ENCODE peak calls at places on chromosomes 12 and 14, in four cellular contexts. One of them, this sample, is unnamed.

GRCh38 chr14:61119006-61119405 is 138.0 kb downstream of the SLC38A6 start:
- DNase-seq in GM10248: no peak
- DNase-seq in H1: no peak
- DNase-seq in HFFc6: no peak
- DNase-seq in this sample: no peak

GRCh38 chr14:68694516-68695235 is 98.2 kb downstream of the ZFP36L1 start:
- DNase-seq in GM10248: no peak
- DNase-seq in H1: no peak
- DNase-seq in HFFc6: no peak
- DNase-seq in this sample: peak

GRCh38 chr12:108638997-108639822 is 5.5 kb upstream of the SELPLG start:
- DNase-seq in GM10248: no peak
- DNase-seq in H1: no peak
- DNase-seq in HFFc6: no peak
- DNase-seq in this sample: no peak

GRCh38 chr12:112107728-112108447 is 695 bp downstream of the NAA25 start:
- DNase-seq in GM10248: no peak
- DNase-seq in H1: no peak
- DNase-seq in HFFc6: no peak
- DNase-seq in this sample: peak

GRCh38 chr14:99363051-99363450 is 91.1 kb upstream of the BCL11B start:
- DNase-seq in GM10248: no peak
- DNase-seq in H1: no peak
- DNase-seq in HFFc6: no peak
- DNase-seq in this sample: no peak

GRCh38 chr12:105235747-105236476 is at the start of gene APPL2:
- DNase-seq in GM10248: peak
- DNase-seq in H1: no peak
- DNase-seq in HFFc6: peak
- DNase-seq in this sample: peak

GRCh38 chr12:54413284-54414190 is 5.5 kb downstream of the ITGA5 start:
- DNase-seq in GM10248: peak
- DNase-seq in H1: no peak
- DNase-seq in HFFc6: peak
- DNase-seq in this sample: no peak

GRCh38 chr14:89444044-89444443 is 27.0 kb upstream of the FOXN3 start:
- DNase-seq in GM10248: peak
- DNase-seq in H1: no peak
- DNase-seq in HFFc6: no peak
- DNase-seq in this sample: peak

GRCh38 chr12:115452751-115453281 is 768.8 kb upstream of the TBX3 start:
- DNase-seq in GM10248: no peak
- DNase-seq in H1: no peak
- DNase-seq in HFFc6: no peak
- DNase-seq in this sample: no peak

GRCh38 chr12:52082988-52083637 is 3.6 kb downstream of the SMIM41 start:
- DNase-seq in GM10248: peak
- DNase-seq in H1: no peak
- DNase-seq in HFFc6: peak
- DNase-seq in this sample: peak

GRCh38 chr12:6376079-6376941 is 947 bp upstream of the SCNN1A start:
- DNase-seq in GM10248: no peak
- DNase-seq in H1: peak
- DNase-seq in HFFc6: peak
- DNase-seq in this sample: peak

GRCh38 chr14:101875726-101876268 is 88.6 kb upstream of the DYNC1H1 start:
- DNase-seq in GM10248: no peak
- DNase-seq in H1: no peak
- DNase-seq in HFFc6: no peak
- DNase-seq in this sample: peak

GRCh38 chr14:25102788-25103187 is 52.8 kb upstream of the STXBP6 start:
- DNase-seq in GM10248: no peak
- DNase-seq in H1: no peak
- DNase-seq in HFFc6: no peak
- DNase-seq in this sample: no peak

GRCh38 chr12:3603576-3603975 is 112.6 kb downstream of the PRMT8 start:
- DNase-seq in GM10248: no peak
- DNase-seq in H1: no peak
- DNase-seq in HFFc6: no peak
- DNase-seq in this sample: no peak

GRCh38 chr14:87869619-87870583 is 123.1 kb downstream of the GALC start:
- DNase-seq in GM10248: peak
- DNase-seq in H1: no peak
- DNase-seq in HFFc6: peak
- DNase-seq in this sample: peak

GRCh38 chr12:3177778-3178435 is 100.7 kb downstream of the TSPAN9 start:
- DNase-seq in GM10248: no peak
- DNase-seq in H1: no peak
- DNase-seq in HFFc6: no peak
- DNase-seq in this sample: no peak

GRCh38 chr12:115375188-115375991 is 691.4 kb upstream of the TBX3 start:
- DNase-seq in GM10248: peak
- DNase-seq in H1: no peak
- DNase-seq in HFFc6: peak
- DNase-seq in this sample: peak

GRCh38 chr14:105060751-105061427 is 4.3 kb downstream of the GPR132 start:
- DNase-seq in GM10248: no peak
- DNase-seq in H1: no peak
- DNase-seq in HFFc6: no peak
- DNase-seq in this sample: no peak

GRCh38 chr14:74425525-74426201 is 347 bp downstream of the SYNDIG1L start:
- DNase-seq in GM10248: peak
- DNase-seq in H1: no peak
- DNase-seq in HFFc6: no peak
- DNase-seq in this sample: peak

GRCh38 chr12:59040651-59041050 is 120.3 kb upstream of the LRIG3 start:
- DNase-seq in GM10248: no peak
- DNase-seq in H1: no peak
- DNase-seq in HFFc6: peak
- DNase-seq in this sample: peak

GRCh38 chr12:45299132-45299692 is 83.3 kb downstream of the ANO6 start:
- DNase-seq in GM10248: no peak
- DNase-seq in H1: no peak
- DNase-seq in HFFc6: peak
- DNase-seq in this sample: no peak

GRCh38 chr12:116039081-116039480 is 238.4 kb downstream of the MED13L start:
- DNase-seq in GM10248: no peak
- DNase-seq in H1: no peak
- DNase-seq in HFFc6: no peak
- DNase-seq in this sample: peak

GRCh38 chr14:35509846-35510245 is 24.1 kb upstream of the INSM2 start:
- DNase-seq in GM10248: no peak
- DNase-seq in H1: no peak
- DNase-seq in HFFc6: no peak
- DNase-seq in this sample: no peak

GRCh38 chr12:49537709-49538601 is 875 bp upstream of the KCNH3 start:
- DNase-seq in GM10248: no peak
- DNase-seq in H1: no peak
- DNase-seq in HFFc6: no peak
- DNase-seq in this sample: peak

GRCh38 chr12:102478416-102479098 is 1.8 kb downstream of the IGF1 start:
- DNase-seq in GM10248: peak
- DNase-seq in H1: no peak
- DNase-seq in HFFc6: no peak
- DNase-seq in this sample: no peak

GRCh38 chr14:54364555-54365415 is 32.0 kb upstream of the CDKN3 start:
- DNase-seq in GM10248: no peak
- DNase-seq in H1: no peak
- DNase-seq in HFFc6: peak
- DNase-seq in this sample: peak

GRCh38 chr12:96150442-96150841 is 43.7 kb upstream of the ELK3 start:
- DNase-seq in GM10248: no peak
- DNase-seq in H1: no peak
- DNase-seq in HFFc6: no peak
- DNase-seq in this sample: no peak

GRCh38 chr14:66017960-66018359 is 468.2 kb upstream of the CCDC196 start:
- DNase-seq in GM10248: no peak
- DNase-seq in H1: no peak
- DNase-seq in HFFc6: no peak
- DNase-seq in this sample: no peak
- TF ChIP-seq CTCF in GM10248: no peak
- TF ChIP-seq CTCF in H1: no peak
- TF ChIP-seq CTCF in HFFc6: no peak
- TF ChIP-seq CTCF in this sample: no peak

GRCh38 chr12:40013847-40014246 is 92.0 kb downstream of the SLC2A13 start:
- DNase-seq in GM10248: no peak
- DNase-seq in H1: no peak
- DNase-seq in HFFc6: no peak
- DNase-seq in this sample: no peak

GRCh38 chr12:40011775-40012129 is 94.1 kb downstream of the SLC2A13 start:
- DNase-seq in GM10248: no peak
- DNase-seq in H1: no peak
- DNase-seq in HFFc6: no peak
- DNase-seq in this sample: no peak

GRCh38 chr12:40013292-40013691 is 92.6 kb downstream of the SLC2A13 start:
- DNase-seq in GM10248: no peak
- DNase-seq in H1: no peak
- DNase-seq in HFFc6: no peak
- DNase-seq in this sample: no peak

GRCh38 chr12:40010899-40011774 is 94.7 kb downstream of the SLC2A13 start:
- DNase-seq in GM10248: peak
- DNase-seq in H1: no peak
- DNase-seq in HFFc6: peak
- DNase-seq in this sample: peak

GRCh38 chr12:40012709-40013108 is 93.2 kb downstream of the SLC2A13 start:
- DNase-seq in GM10248: no peak
- DNase-seq in H1: no peak
- DNase-seq in HFFc6: no peak
- DNase-seq in this sample: no peak
- TF ChIP-seq CTCF in GM10248: no peak
- TF ChIP-seq CTCF in H1: no peak
- TF ChIP-seq CTCF in HFFc6: no peak
- TF ChIP-seq CTCF in this sample: no peak

GRCh38 chr12:114000861-114001260 is 34.7 kb upstream of the RBM19 start:
- DNase-seq in GM10248: no peak
- DNase-seq in H1: no peak
- DNase-seq in HFFc6: no peak
- DNase-seq in this sample: no peak

GRCh38 chr12:113994051-113994450 is 27.9 kb upstream of the RBM19 start:
- DNase-seq in GM10248: no peak
- DNase-seq in H1: no peak
- DNase-seq in HFFc6: no peak
- DNase-seq in this sample: no peak

GRCh38 chr12:113997365-113997764 is 31.2 kb upstream of the RBM19 start:
- DNase-seq in GM10248: peak
- DNase-seq in H1: no peak
- DNase-seq in HFFc6: no peak
- DNase-seq in this sample: no peak

GRCh38 chr12:113991224-113992044 is 25.3 kb upstream of the RBM19 start:
- DNase-seq in GM10248: no peak
- DNase-seq in H1: no peak
- DNase-seq in HFFc6: no peak
- DNase-seq in this sample: no peak

GRCh38 chr12:113996026-113996425 is 29.9 kb upstream of the RBM19 start:
- DNase-seq in GM10248: no peak
- DNase-seq in H1: peak
- DNase-seq in HFFc6: no peak
- DNase-seq in this sample: no peak
- TF ChIP-seq CTCF in GM10248: no peak
- TF ChIP-seq CTCF in H1: peak
- TF ChIP-seq CTCF in HFFc6: no peak
- TF ChIP-seq CTCF in this sample: peak

DNA sequence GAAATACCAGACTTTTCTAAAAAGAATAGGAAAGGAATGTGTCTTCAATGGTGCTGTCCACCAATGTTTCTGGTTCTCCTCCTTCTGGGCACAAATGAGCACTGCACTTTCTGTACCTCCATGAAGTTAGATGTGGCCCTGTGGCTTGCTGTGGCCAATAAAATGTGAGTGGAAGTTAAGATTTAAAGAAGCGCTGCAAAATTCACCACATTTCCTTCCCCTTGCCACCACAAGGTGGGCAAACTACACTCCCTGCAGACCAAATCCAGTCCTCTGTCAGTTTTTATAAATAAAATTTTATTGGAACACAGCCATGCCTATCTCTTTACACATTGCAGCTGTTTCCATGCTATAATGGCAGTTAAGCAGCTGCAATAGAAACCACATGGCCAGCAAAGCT is 141.4 kb upstream of the TMPO start:
- DNase-seq in GM10248: no peak
- DNase-seq in H1: no peak
- DNase-seq in HFFc6: peak
- DNase-seq in this sample: no peak
- TF ChIP-seq CTCF in GM10248: peak
- TF ChIP-seq CTCF in H1: peak
- TF ChIP-seq CTCF in HFFc6: peak
- TF ChIP-seq CTCF in this sample: peak

DNA sequence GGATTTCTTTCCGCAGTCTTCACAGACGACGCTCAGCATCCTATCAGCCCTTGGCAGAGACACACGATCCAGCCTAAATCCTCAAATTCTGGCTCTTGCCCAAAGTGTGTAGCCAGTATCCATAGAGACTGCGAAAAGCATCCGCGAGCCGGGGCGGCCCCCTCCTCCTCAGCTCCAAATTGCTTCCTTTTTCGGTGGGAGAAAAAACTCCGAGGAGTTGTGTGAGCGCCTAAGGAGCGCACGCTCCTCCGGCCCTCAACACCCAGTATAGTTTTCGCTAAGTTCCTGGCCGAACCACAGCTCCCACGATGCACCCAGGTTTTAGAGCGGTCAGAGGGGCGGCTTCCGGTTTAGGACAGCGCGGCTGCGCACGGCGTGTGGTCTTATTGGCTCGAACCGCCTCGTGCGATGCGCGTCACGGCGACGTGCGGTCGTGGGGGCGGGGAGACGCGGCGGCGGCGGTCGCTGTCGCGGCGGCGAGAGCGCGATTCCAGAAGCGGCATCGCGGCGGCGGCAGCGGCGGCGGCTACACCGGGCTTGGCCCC is at the start of gene ADIPOR2:
- DNase-seq in GM10248: peak
- DNase-seq in H1: peak
- DNase-seq in HFFc6: peak
- DNase-seq in this sample: peak
- TF ChIP-seq CTCF in GM10248: no peak
- TF ChIP-seq CTCF in H1: no peak
- TF ChIP-seq CTCF in HFFc6: no peak
- TF ChIP-seq CTCF in this sample: no peak

DNA sequence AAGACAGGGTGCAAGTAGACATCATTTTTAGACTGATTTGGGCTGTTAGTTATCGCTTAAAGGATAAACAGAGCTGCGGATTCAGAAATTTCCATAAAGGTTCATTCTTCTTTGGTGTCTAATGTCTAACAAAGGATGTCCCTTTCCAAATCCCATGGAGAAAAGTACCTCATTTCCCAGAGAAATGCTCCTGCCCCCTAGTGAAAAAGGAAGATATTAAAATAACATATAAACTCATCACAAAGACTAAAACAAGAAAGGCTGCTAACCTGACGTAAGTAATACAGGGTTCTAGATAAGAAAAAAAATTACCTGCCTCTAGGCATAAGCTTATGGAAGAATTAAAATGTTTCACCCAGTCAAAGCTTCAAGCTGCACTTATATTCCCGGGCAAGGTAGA is 22.8 kb downstream of the ARMH4 start:
- DNase-seq in GM10248: no peak
- DNase-seq in H1: no peak
- DNase-seq in HFFc6: no peak
- DNase-seq in this sample: no peak
- TF ChIP-seq CTCF in GM10248: no peak
- TF ChIP-seq CTCF in H1: peak
- TF ChIP-seq CTCF in HFFc6: peak
- TF ChIP-seq CTCF in this sample: peak

This sample was measured in foreskin fibroblast.